ENCODE peak calls at places on chromosomes 3 and 15, in ten cellular contexts. F, P, Q, X, D, Z, H, W, S and K are unnamed samples.
A peak's percentile ranks its signal among the peaks of the same experiment; 100 is the strongest.

GRCh38 chr3:36893137-36893557 is 51.7 kb downstream of the TRANK1 start:
- DNase-seq in F (no peak), P (peak; percentile 46), Q (no peak), X (no peak), D (no peak), Z (no peak), H (no peak), W (no peak), S (peak; percentile 66), K (peak; percentile 37)

GRCh38 chr3:4845882-4846281 is 133.4 kb upstream of the BHLHE40 start:
- DNase-seq in F (no peak), P (no peak), Q (no peak), X (no peak), D (no peak), Z (no peak), H (no peak), W (no peak), S (no peak), K (no peak)

GRCh38 chr3:188208751-188209433 is 54.9 kb downstream of the LPP start:
- DNase-seq in F (no peak), P (no peak), Q (peak; percentile 30), X (no peak), D (no peak), Z (no peak), H (no peak), W (no peak), S (no peak), K (no peak)

GRCh38 chr3:14210281-14210670 is 31.7 kb downstream of the LSM3 start:
- DNase-seq in F (no peak), P (no peak), Q (no peak), X (no peak), D (no peak), Z (no peak), H (no peak), W (no peak), S (no peak), K (no peak)

GRCh38 chr3:177041730-177042551 is 155.3 kb downstream of the TBL1XR1 start:
- DNase-seq in F (no peak), P (peak; percentile 2), Q (no peak), X (no peak), D (no peak), Z (no peak), H (no peak), W (no peak), S (no peak), K (no peak)

GRCh38 chr3:132343018-132343612 is 25.9 kb downstream of the ACP3 start:
- DNase-seq in F (peak; percentile 74), P (peak; percentile 43), Q (peak; percentile 24), X (no peak), D (peak; percentile 39), Z (no peak), H (no peak), W (peak; percentile 60), S (peak; percentile 34), K (no peak)

GRCh38 chr3:158470944-158471638 is 99.9 kb upstream of the MLF1 start:
- DNase-seq in F (no peak), P (no peak), Q (peak; percentile 29), X (no peak), D (no peak), Z (no peak), H (no peak), W (no peak), S (no peak), K (no peak)

GRCh38 chr3:123337226-123337625 is 111.7 kb downstream of the ADCY5 start:
- DNase-seq in F (no peak), P (no peak), Q (no peak), X (no peak), D (no peak), Z (peak; percentile 17), H (peak; percentile 6), W (no peak), S (no peak), K (no peak)

GRCh38 chr3:73546961-73547360 is 77.8 kb downstream of the PDZRN3 start:
- DNase-seq in F (no peak), P (no peak), Q (peak; percentile 81), X (no peak), D (no peak), Z (no peak), H (no peak), W (no peak), S (no peak), K (no peak)

GRCh38 chr15:76065267-76065666 is 5.5 kb downstream of the TMEM266 start:
- DNase-seq in F (no peak), P (no peak), Q (no peak), X (no peak), D (no peak), Z (no peak), H (no peak), W (no peak), S (peak; percentile 39), K (no peak)

GRCh38 chr15:25719101-25719985 is 143.8 kb downstream of the ATP10A start:
- DNase-seq in F (peak; percentile 13), P (no peak), Q (no peak), X (peak; percentile 71), D (no peak), Z (no peak), H (no peak), W (no peak), S (no peak), K (no peak)

GRCh38 chr3:194843543-194843942 is 157.9 kb downstream of the FAM43A start:
- DNase-seq in F (no peak), P (no peak), Q (no peak), X (no peak), D (no peak), Z (no peak), H (no peak), W (no peak), S (no peak), K (no peak)

GRCh38 chr15:26051771-26052685 is 188.9 kb upstream of the ATP10A start:
- DNase-seq in F (no peak), P (no peak), Q (no peak), X (no peak), D (peak; percentile 32), Z (no peak), H (no peak), W (no peak), S (no peak), K (no peak)

GRCh38 chr15:39919740-39920509 is at the start of gene GPR176:
- DNase-seq in F (peak; percentile 84), P (peak; percentile 33), Q (no peak), X (peak; percentile 84), D (peak; percentile 36), Z (no peak), H (peak; percentile 24), W (peak; percentile 22), S (no peak), K (no peak)

GRCh38 chr3:46114324-46114988 is 87.2 kb upstream of the XCR1 start:
- DNase-seq in F (no peak), P (no peak), Q (no peak), X (no peak), D (peak; percentile 33), Z (no peak), H (no peak), W (no peak), S (no peak), K (no peak)

GRCh38 chr3:172151610-172152293 is 112.4 kb downstream of the FNDC3B start:
- DNase-seq in F (no peak), P (no peak), Q (no peak), X (no peak), D (no peak), Z (no peak), H (no peak), W (no peak), S (no peak), K (no peak)

GRCh38 chr3:172154768-172155649 is 115.6 kb downstream of the FNDC3B start:
- DNase-seq in F (peak; percentile 60), P (no peak), Q (no peak), X (no peak), D (no peak), Z (no peak), H (no peak), W (no peak), S (no peak), K (no peak)

GRCh38 chr3:172152294-172152649 is 112.9 kb downstream of the FNDC3B start:
- DNase-seq in F (no peak), P (no peak), Q (no peak), X (no peak), D (no peak), Z (no peak), H (no peak), W (no peak), S (no peak), K (no peak)

GRCh38 chr3:172152869-172153268 is 113.5 kb downstream of the FNDC3B start:
- DNase-seq in F (no peak), P (no peak), Q (no peak), X (no peak), D (no peak), Z (no peak), H (no peak), W (no peak), S (no peak), K (no peak)

GRCh38 chr3:172153335-172153861 is 114.0 kb downstream of the FNDC3B start:
- DNase-seq in F (peak; percentile 59), P (peak; percentile 92), Q (peak; percentile 90), X (peak; percentile 94), D (peak; percentile 92), Z (peak; percentile 82), H (peak; percentile 88), W (peak; percentile 90), S (no peak), K (peak; percentile 8)
- H3K27ac ChIP-seq in F (peak overlapping the region; percentile 72), P (peak overlapping the region; percentile 68), Q (peak overlapping the region; percentile 91), X (peak overlapping the region; percentile 89), D (peak overlapping the region; percentile 84), Z (peak overlapping the region; percentile 91), H (peak overlapping the region; percentile 89), W (peak overlapping the region; percentile 73), S (peak overlapping the region; percentile 47), K (no peak overlapping the region)

GRCh38 chr15:48954538-48954937 is 9.2 kb downstream of the SHC4 start:
- DNase-seq in F (peak; percentile 78), P (peak; percentile 52), Q (no peak), X (no peak), D (no peak), Z (no peak), H (no peak), W (no peak), S (no peak), K (no peak)
- TF ChIP-seq CTCF in F (no peak), P (no peak), Q (peak; percentile 15), X (no peak), D (no peak), Z (no peak), H (no peak), W (no peak), S (no peak), K (no peak)

DNA sequence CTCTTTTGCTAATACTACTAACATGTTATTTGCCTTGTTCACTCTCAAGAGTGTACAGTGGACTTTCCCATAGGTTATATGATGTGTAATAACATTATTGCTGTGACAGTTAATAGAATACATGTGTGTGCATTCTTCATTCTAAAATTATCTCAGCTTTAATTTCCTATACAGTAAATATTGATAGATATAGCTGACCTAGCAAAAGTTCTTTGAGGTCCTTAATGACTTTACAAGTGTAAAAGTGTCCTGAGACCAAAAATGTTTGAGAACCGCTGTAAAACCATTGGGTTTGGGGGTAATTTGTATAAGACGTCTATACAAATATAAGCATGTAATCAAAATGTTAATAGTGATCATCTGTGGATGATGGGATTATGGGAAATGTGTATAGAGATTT is 469.5 kb upstream of the PROK2 start:
- DNase-seq in F (no peak), P (no peak), Q (no peak), X (no peak), D (no peak), Z (no peak), H (no peak), W (no peak), S (no peak), K (no peak)
- H3K27me3 ChIP-seq in F (peaks cover 13% of the 10 kb centered on the region), P (no peaks in the 10 kb centered on the region), Q (peaks cover 54% of the 10 kb centered on the region), X (no peaks in the 10 kb centered on the region), D (no peaks in the 10 kb centered on the region), Z (no peaks in the 10 kb centered on the region), H (no peaks in the 10 kb centered on the region), W (no peaks in the 10 kb centered on the region), S (no peaks in the 10 kb centered on the region), K (no peaks in the 10 kb centered on the region)

GRCh38 chr3:55923207-55923606 is 436.1 kb upstream of the WNT5A start:
- DNase-seq in F (no peak), P (no peak), Q (no peak), X (no peak), D (no peak), Z (no peak), H (no peak), W (no peak), S (no peak), K (no peak)
- H3K27ac ChIP-seq in F (no peak overlapping the region), P (no peak overlapping the region), Q (no peak overlapping the region), X (no peak overlapping the region), D (no peak overlapping the region), Z (no peak overlapping the region), H (no peak overlapping the region), W (no peak overlapping the region), S (no peak overlapping the region), K (no peak overlapping the region)